ENCODE peak calls at places on chromosomes 5 and 9, in nine cellular contexts. N is mammary epithelial cell, B is neural crest cell, L is astrocyte, T is neural progenitor cell, V is psoas muscle, R is transverse colon, Y is cardiac fibroblast, C is astrocyte of the spinal cord. H is an unnamed sample.

GRCh38 chr9:107395126-107395525 is 94.4 kb downstream of the KLF4 start:
- DNase-seq in N (no peak), B (no peak), L (no peak), T (no peak), V (no peak), R (no peak), Y (no peak), C (no peak), H (no peak)

GRCh38 chr5:141478321-141478945 is 2.7 kb downstream of the PCDHGC3 start:
- DNase-seq in N (peak), B (no peak), L (peak), T (no peak), V (no peak), R (peak), Y (no peak), C (peak), H (no peak)

GRCh38 chr9:135707449-135708138 is 5.6 kb downstream of the KCNT1 start:
- DNase-seq in N (no peak), B (no peak), L (no peak), T (no peak), V (no peak), R (no peak), Y (no peak), C (no peak), H (no peak)

GRCh38 chr5:115849258-115849798 is 7.6 kb downstream of the AP3S1 start:
- DNase-seq in N (no peak), B (no peak), L (no peak), T (no peak), V (no peak), R (no peak), Y (no peak), C (no peak), H (no peak)

GRCh38 chr9:126625329-126626116 is 11.8 kb downstream of the LMX1B start:
- DNase-seq in N (no peak), B (no peak), L (no peak), T (peak), V (no peak), R (no peak), Y (no peak), C (no peak), H (no peak)

GRCh38 chr5:146042628-146043279 is 62.6 kb downstream of the PLAC8L1 start:
- DNase-seq in N (peak), B (no peak), L (peak), T (no peak), V (no peak), R (peak), Y (peak), C (peak), H (no peak)

GRCh38 chr5:98069876-98070512 is 703.5 kb upstream of the RGMB start:
- DNase-seq in N (no peak), B (no peak), L (peak), T (no peak), V (no peak), R (no peak), Y (peak), C (peak), H (peak)

GRCh38 chr5:11692636-11693035 is 211.6 kb downstream of the CTNND2 start:
- DNase-seq in N (no peak), B (no peak), L (no peak), T (no peak), V (no peak), R (no peak), Y (no peak), C (no peak), H (no peak)

GRCh38 chr9:1732670-1733069 is 282.5 kb upstream of the SMARCA2 start:
- DNase-seq in N (no peak), B (no peak), L (no peak), T (no peak), V (no peak), R (no peak), Y (no peak), C (no peak), H (peak)

GRCh38 chr9:95783426-95783975 is 92.0 kb upstream of the ERCC6L2 start:
- DNase-seq in N (no peak), B (no peak), L (peak), T (no peak), V (no peak), R (no peak), Y (peak), C (peak), H (no peak)

GRCh38 chr5:88785396-88786216 is 97.4 kb downstream of the MEF2C start:
- DNase-seq in N (peak), B (no peak), L (peak), T (peak), V (no peak), R (peak), Y (peak), C (peak), H (no peak)

GRCh38 chr5:65811895-65812294 is 89.9 kb downstream of the NLN start:
- DNase-seq in N (peak), B (no peak), L (peak), T (no peak), V (no peak), R (peak), Y (no peak), C (no peak), H (no peak)

GRCh38 chr9:72478993-72479392 is 42.4 kb upstream of the TMC1 start:
- DNase-seq in N (no peak), B (no peak), L (peak), T (no peak), V (no peak), R (no peak), Y (peak), C (peak), H (no peak)

GRCh38 chr5:53478411-53479044 is 1.9 kb upstream of the FST start:
- DNase-seq in N (peak), B (peak), L (peak), T (peak), V (no peak), R (peak), Y (peak), C (peak), H (peak)

GRCh38 chr5:177131711-177132503 is 1.7 kb upstream of the NSD1 start:
- DNase-seq in N (no peak), B (no peak), L (no peak), T (peak), V (peak), R (no peak), Y (peak), C (no peak), H (peak)

GRCh38 chr5:18393546-18393945 is 759.3 kb downstream of the TAF11L14 start:
- DNase-seq in N (no peak), B (no peak), L (no peak), T (no peak), V (no peak), R (no peak), Y (no peak), C (no peak), H (no peak)

GRCh38 chr5:83721878-83722779 is 1.5 kb upstream of the HAPLN1 start:
- DNase-seq in N (peak), B (peak), L (peak), T (peak), V (peak), R (peak), Y (peak), C (peak), H (peak)

GRCh38 chr5:44740655-44741054 is 68.1 kb upstream of the MRPS30 start:
- DNase-seq in N (peak), B (no peak), L (no peak), T (peak), V (no peak), R (no peak), Y (no peak), C (no peak), H (no peak)

GRCh38 chr5:33688041-33688980 is 203.5 kb downstream of the ADAMTS12 start:
- DNase-seq in N (peak), B (no peak), L (peak), T (no peak), V (no peak), R (no peak), Y (peak), C (peak), H (no peak)

GRCh38 chr5:122415481-122416120 is 103.6 kb downstream of the SNCAIP start:
- DNase-seq in N (peak), B (peak), L (peak), T (peak), V (peak), R (peak), Y (peak), C (peak), H (peak)
- TF ChIP-seq CTCF in N (peak), B (peak), L (peak), T (peak), V (peak), R (peak), Y (peak), C (peak), H (peak)

GRCh38 chr5:79183011-79183410 is 52.9 kb upstream of the JMY start:
- DNase-seq in N (no peak), B (no peak), L (no peak), T (no peak), V (no peak), R (no peak), Y (no peak), C (no peak), H (no peak)
- TF ChIP-seq CTCF in N (no peak), B (no peak), L (no peak), T (no peak), V (no peak), R (no peak), Y (no peak), C (no peak), H (no peak)

DNA sequence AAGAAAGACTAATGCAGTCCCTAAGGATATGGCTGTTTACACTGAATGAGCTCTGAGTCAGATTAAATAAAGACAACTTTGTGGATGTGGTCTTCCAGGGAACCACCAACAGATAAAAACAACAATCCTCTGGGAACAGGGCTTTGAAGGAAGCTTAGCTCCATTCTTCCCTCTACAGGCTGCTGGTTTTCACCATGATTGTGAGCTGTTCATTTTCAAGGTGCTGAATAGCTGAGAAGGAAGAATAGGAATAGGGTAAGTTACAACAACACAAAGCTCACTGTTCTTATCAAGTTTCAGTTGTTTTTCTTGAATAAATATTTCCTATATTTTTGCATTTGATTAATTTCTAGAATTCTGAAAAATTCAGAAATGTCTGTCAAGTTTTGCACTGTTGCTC is 25.9 kb upstream of the PTAR1 start:
- DNase-seq in N (peak), B (no peak), L (peak), T (peak), V (no peak), R (no peak), Y (peak), C (peak), H (no peak)
- TF ChIP-seq CTCF in N (peak), B (no peak), L (peak), T (no peak), V (no peak), R (no peak), Y (peak), C (peak), H (no peak)

DNA sequence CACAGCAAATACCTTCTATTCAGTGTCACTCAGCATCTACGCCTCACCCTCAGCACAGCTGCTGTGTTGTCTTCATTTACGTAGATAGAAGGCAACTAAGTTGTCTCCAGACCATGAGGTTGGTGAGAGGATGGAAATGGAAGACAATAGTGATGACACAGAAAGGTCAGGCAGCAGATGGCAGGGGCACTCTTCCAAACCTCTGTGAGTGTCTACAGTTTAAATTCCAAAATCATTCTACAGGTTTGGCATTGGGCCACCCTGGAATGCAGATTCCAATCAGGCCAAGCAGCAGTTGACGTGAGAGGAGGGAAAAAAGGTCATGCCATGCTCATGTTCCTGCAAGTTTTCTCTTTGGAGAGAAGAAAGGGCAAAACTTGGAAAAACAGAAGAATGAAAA is 68.7 kb upstream of the ADAMTSL1 start:
- DNase-seq in N (peak), B (no peak), L (no peak), T (no peak), V (no peak), R (no peak), Y (peak), C (no peak), H (no peak)
- TF ChIP-seq CTCF in N (peak), B (no peak), L (no peak), T (no peak), V (no peak), R (no peak), Y (no peak), C (no peak), H (no peak)

DNA sequence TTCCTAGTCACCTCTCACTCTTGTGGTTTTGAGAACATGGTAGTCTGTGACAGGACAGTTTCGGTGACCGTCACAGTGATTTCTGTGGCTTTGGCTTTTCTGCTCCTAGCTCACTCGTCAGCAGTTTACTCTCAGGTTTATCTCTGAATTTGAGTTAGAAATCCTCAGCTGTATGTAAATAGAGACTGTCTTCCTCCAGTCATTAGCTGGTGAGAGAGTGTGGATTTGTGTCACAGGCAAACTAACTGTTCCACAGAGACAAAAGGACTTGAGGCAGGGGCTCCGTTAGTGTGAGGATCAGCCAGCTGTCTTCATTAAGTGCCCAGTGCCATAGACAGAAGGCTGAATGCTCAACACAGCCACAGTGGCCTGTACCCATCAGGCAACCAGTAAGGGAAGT is 131.4 kb downstream of the CD180 start:
- DNase-seq in N (no peak), B (no peak), L (no peak), T (peak), V (no peak), R (no peak), Y (no peak), C (no peak), H (peak)
- TF ChIP-seq CTCF in N (no peak), B (no peak), L (no peak), T (no peak), V (no peak), R (no peak), Y (no peak), C (no peak), H (no peak)

GRCh38 chr5:1156033-1156753 is 44.3 kb upstream of the SLC12A7 start:
- DNase-seq in N (no peak), B (peak), L (no peak), T (peak), V (no peak), R (no peak), Y (no peak), C (no peak), H (no peak)

GRCh38 chr5:1155191-1156032 is 43.5 kb upstream of the SLC12A7 start:
- DNase-seq in N (no peak), B (no peak), L (no peak), T (peak), V (no peak), R (no peak), Y (no peak), C (no peak), H (no peak)

GRCh38 chr5:1158647-1159340 is 42.6 kb upstream of the SLC6A19 start:
- DNase-seq in N (no peak), B (no peak), L (no peak), T (no peak), V (peak), R (no peak), Y (no peak), C (no peak), H (no peak)

GRCh38 chr5:1159341-1159675 is 42.1 kb upstream of the SLC6A19 start:
- DNase-seq in N (no peak), B (no peak), L (no peak), T (no peak), V (no peak), R (no peak), Y (no peak), C (no peak), H (no peak)

DNA sequence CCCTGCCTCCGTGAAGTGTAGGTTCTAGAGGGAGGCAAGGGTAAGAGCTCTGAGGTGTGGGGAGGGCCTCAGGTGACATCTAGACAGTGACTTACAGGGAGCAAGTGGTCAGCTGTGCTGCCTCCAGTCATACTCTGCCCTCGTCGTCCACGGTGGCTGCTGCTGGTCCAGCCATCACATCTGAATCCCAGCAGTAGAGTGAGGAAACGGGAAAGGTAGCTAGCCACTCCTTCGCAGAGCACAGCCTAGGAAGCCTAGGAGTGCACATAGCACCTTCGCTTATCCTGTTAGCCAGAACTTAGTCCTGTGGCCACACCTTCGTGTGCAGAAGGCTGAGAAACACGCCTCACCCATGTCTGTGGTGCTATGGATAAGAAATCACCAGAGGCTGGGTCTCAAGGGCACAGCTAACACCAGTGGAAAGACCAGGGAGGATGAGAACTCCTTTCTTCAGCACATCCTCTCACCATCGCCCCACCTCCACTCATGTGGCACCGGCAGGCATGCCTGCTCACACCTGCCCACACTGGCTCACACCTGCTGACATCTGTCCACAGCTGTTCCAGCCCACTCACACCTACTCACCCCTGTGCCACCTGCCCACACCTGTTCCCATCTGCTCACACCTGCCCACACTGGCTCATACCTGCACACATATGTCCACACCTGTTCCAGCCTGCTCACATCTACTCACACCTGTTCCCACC is 44.5 kb upstream of the SLC6A19 start:
- DNase-seq in N (no peak), B (no peak), L (no peak), T (no peak), V (peak), R (no peak), Y (no peak), C (no peak), H (no peak)
- TF ChIP-seq CTCF in N (no peak), B (no peak), L (no peak), T (no peak), V (no peak), R (no peak), Y (no peak), C (no peak), H (no peak)

DNA sequence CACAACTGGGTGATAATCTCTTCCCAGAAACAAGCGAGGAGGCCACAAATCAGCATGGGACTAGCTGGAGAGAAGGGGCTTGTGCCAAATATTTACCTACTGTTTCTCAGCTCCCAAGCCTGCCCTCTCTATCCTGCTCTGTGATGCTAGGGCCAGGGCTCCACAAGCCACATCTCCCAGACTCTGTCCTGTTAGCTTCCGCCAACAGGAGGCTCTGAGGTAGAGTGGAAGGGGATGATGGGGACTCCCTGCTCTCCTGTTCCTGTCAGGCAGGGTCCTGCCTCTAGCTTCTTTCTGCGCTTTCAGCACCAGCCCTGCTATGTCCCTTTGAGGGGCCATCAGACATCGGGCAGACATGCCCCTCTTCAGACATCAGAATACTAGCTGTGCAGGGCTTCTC is 160.8 kb upstream of the TBC1D2 start:
- DNase-seq in N (no peak), B (no peak), L (no peak), T (no peak), V (no peak), R (no peak), Y (no peak), C (no peak), H (no peak)
- TF ChIP-seq CTCF in N (no peak), B (no peak), L (no peak), T (no peak), V (no peak), R (no peak), Y (no peak), C (no peak), H (no peak)

H was measured in GM20000.